ENCODE peak calls at places on chromosomes 5 and 9, in five cellular contexts. P is A549; V is endodermal cell; W is effector memory CD4-positive, alpha-beta T cell; F is upper lobe of left lung. Y is an unnamed sample. For H3K4me1, the result is how much of the 10 kb centered on the place peaks cover.

GRCh38 chr9:84736076-84736475 is 66.5 kb downstream of the NTRK2 start:
- DNase-seq in F (no peak), W (no peak), P (no peak), V (peak), Y (no peak)

GRCh38 chr9:2608276-2608675 is 13.3 kb upstream of the VLDLR start:
- DNase-seq in F (no peak), P (no peak), V (no peak), W (no peak), Y (no peak)

GRCh38 chr9:135602789-135603481 is 36.4 kb downstream of the GLT6D1 start:
- DNase-seq in F (peak), W (no peak), V (peak), P (peak), Y (no peak)

GRCh38 chr5:39624890-39625289 is 200.1 kb upstream of the DAB2 start:
- DNase-seq in F (no peak), P (no peak), V (no peak), W (no peak), Y (no peak)

GRCh38 chr5:134122530-134122929 is 8.0 kb downstream of the TCF7 start:
- DNase-seq in W (peak), P (no peak), F (no peak), V (no peak), Y (no peak)

GRCh38 chr9:120876842-120877240 is at the start of gene PHF19:
- DNase-seq in F (peak), V (peak), P (peak), W (no peak), Y (no peak)

GRCh38 chr9:117772960-117773359 is 68.8 kb downstream of the TLR4 start:
- DNase-seq in W (no peak), V (no peak), F (no peak), P (no peak), Y (no peak)

GRCh38 chr5:112923148-112923917 is 1.3 kb upstream of the REEP5 start:
- DNase-seq in F (no peak), P (no peak), V (no peak), W (no peak), Y (no peak)

GRCh38 chr5:56951131-56951945 is 585 bp downstream of the MIER3 start:
- DNase-seq in F (peak), W (no peak), V (peak), P (peak), Y (peak)

GRCh38 chr9:112752334-112753110 is 2.0 kb downstream of the SNX30 start:
- DNase-seq in W (no peak), F (no peak), P (no peak), V (no peak), Y (no peak)

GRCh38 chr9:112755059-112755458 is 4.5 kb downstream of the SNX30 start:
- DNase-seq in W (no peak), F (peak), V (peak), P (no peak), Y (no peak)

GRCh38 chr9:112755675-112756074 is 5.1 kb downstream of the SNX30 start:
- DNase-seq in V (no peak), F (no peak), W (no peak), P (no peak), Y (no peak)

GRCh38 chr9:112753725-112754124 is 3.2 kb downstream of the SNX30 start:
- DNase-seq in F (no peak), V (no peak), W (no peak), P (no peak), Y (no peak)

GRCh38 chr9:112754578-112754977 is 4.0 kb downstream of the SNX30 start:
- DNase-seq in P (no peak), W (peak), F (no peak), V (peak), Y (no peak)
- H3K4me1 ChIP-seq in P (under half), W (under half), F (half or more), V (under half), Y (under half)

GRCh38 chr5:37835400-37835973 is 4.4 kb downstream of the GDNF start:
- DNase-seq in V (no peak), F (peak), W (no peak), P (no peak), Y (no peak)
- H3K4me3 ChIP-seq in V (peak), F (no peak), W (no peak), P (no peak), Y (no peak)

DNA sequence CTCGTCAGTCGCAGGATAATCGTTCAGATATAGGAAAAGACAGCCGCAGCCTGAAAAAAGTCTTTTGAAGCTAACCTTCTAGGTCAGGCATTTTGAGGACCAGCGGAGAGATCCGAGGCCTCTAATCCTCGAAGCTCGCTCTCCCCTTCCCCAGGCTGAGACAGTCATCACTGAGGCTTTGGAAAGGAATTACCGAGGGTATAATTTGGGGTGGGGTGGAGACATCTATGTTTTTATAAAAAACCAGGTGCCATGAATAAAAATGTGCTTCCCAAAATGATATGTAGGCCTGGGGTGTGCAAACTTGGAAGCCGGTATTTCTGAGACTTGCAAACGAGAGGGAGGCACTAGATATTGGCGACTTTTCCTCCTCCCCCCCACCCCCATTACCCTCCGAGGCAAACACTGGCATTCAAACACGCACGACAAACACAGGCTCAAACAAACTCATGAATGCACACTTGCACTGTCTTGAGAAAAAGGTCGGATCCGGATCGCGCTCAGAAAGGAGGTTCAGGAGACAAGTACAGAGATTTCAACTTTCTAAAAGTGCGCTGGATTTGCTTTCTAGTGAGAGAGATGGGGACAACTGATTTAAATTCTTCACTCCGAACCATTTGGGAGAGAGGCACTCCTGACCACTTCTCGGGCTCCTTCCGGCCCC is 935 bp upstream of the MSX2 start:
- DNase-seq in W (no peak), V (peak), P (no peak), F (no peak), Y (no peak)
- H3K4me1 ChIP-seq in W (under half), V (under half), P (under half), F (under half), Y (under half)

DNA sequence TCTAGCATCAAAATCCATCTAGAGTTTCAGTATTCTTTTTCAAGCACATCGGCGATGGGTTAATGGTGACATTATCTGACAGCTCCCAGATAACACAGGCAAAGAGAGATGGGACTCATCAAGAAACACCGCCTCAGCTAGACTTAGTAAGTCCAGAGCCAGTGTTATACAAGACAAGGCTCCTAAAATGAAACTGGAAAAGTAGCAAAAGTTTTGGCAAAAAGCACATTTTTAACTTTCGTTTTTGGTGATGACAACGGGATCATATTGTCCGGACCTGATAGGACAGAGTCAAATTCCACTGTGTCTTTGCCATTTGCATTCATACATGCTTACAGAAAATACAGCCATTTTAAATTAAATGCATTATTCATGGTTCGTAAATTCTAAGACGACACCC is 152.0 kb downstream of the CRB2 start:
- DNase-seq in F (no peak), P (no peak), V (no peak), W (no peak), Y (no peak)
- H3K4me3 ChIP-seq in F (no peak), P (no peak), V (no peak), W (no peak), Y (peak)

GRCh38 chr9:32426278-32426939 is 42.0 kb downstream of the ACO1 start:
- DNase-seq in F (no peak), P (no peak), W (no peak), V (no peak), Y (peak)
- H3K4me1 ChIP-seq in F (under half), P (under half), W (under half), V (under half), Y (under half)

DNA sequence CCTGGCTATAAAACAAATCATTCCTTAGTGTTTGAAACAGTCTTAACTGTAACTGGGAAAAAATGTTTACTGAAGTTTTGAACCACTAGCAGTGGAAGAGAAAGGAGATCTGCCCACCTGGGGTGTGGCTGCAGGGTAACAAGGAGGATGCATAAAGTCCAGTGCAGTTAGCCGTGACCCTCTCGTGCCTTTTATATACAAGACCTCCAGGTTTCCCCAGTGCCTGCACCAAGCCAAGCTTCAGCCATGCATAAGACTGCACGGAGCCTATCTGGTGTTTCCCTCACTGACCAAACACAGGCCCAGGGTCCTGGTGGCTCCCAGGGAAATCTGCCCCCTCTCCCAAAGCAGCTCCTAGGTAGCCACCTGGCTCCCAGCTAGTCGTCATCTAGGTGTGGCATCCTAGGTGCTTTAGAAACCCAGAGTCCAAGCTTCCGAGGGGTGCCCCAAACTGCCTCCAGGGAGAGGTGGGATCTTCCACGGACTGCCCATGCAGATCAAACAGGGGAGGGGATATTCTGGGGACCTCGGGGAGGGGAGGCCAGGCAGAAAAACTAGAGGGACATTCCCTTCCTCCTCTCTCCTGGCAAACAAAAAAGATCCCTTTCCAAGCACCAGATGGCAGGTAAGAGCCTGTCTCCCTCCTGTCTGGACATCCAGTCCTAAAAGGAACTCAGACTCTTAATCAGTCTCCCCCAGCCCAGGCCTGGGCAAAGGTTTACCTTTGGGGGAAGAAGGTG is 2.7 kb downstream of the SHB start:
- DNase-seq in F (no peak), V (no peak), W (no peak), P (no peak), Y (no peak)
- H3K4me3 ChIP-seq in F (no peak), V (peak), W (no peak), P (peak), Y (peak)